ENCODE peak calls at places on chromosome 13, in four cellular contexts. A is PC-3, P is uterus, K is fibroblast of mammary gland. R is an unnamed sample.

GRCh38 chr13:29922896-29923295 is 72.5 kb upstream of the UBL3 start:
- DNase-seq in A (peak), P (no peak), K (peak), R (peak)

GRCh38 chr13:80962855-80963254 is 621.9 kb upstream of the SPRY2 start:
- DNase-seq in A (peak), P (no peak), K (peak), R (no peak)

GRCh38 chr13:90824027-90824426 is 523.5 kb upstream of the MIR17HG start:
- DNase-seq in A (no peak), P (no peak), K (no peak), R (no peak)

GRCh38 chr13:50033696-50034095 is 18.5 kb downstream of the KCNRG start:
- DNase-seq in A (no peak), P (no peak), K (peak), R (peak)

GRCh38 chr13:112244495-112245177 is 131.5 kb upstream of the SPACA7 start:
- DNase-seq in A (no peak), P (no peak), K (no peak), R (no peak)

GRCh38 chr13:111919286-111919685 is 147.7 kb upstream of the SOX1 start:
- DNase-seq in A (no peak), P (no peak), K (no peak), R (no peak)

GRCh38 chr13:94263038-94263437 is 216.4 kb downstream of the DCT start:
- DNase-seq in A (no peak), P (no peak), K (no peak), R (no peak)

GRCh38 chr13:49454388-49455015 is 10.4 kb downstream of the SETDB2 start:
- DNase-seq in A (no peak), P (no peak), K (peak), R (peak)

GRCh38 chr13:51523082-51523518 is 61.2 kb upstream of the WDFY2 start:
- DNase-seq in A (peak), P (peak), K (peak), R (peak)

GRCh38 chr13:30998548-30999140 is 66.2 kb downstream of the TEX26 start:
- DNase-seq in A (no peak), P (no peak), K (peak), R (peak)

GRCh38 chr13:47598340-47598911 is 402.6 kb downstream of the SUCLA2 start:
- DNase-seq in A (peak), P (no peak), K (peak), R (peak)

GRCh38 chr13:76637651-76638111 is 248.5 kb downstream of the KCTD12 start:
- DNase-seq in A (no peak), P (no peak), K (peak), R (peak)

GRCh38 chr13:30561506-30561905 is 56.2 kb upstream of the USPL1 start:
- DNase-seq in A (no peak), P (no peak), K (peak), R (peak)

GRCh38 chr13:50390503-50391248 is 375.4 kb downstream of the KCNRG start:
- DNase-seq in A (no peak), P (no peak), K (no peak), R (no peak)

GRCh38 chr13:77207943-77208342 is 119.0 kb downstream of the MYCBP2 start:
- DNase-seq in A (peak), P (no peak), K (peak), R (peak)

GRCh38 chr13:38223093-38223492 is 126.6 kb upstream of the UFM1 start:
- DNase-seq in A (peak), P (no peak), K (peak), R (peak)

GRCh38 chr13:73914119-73914518 is 220.1 kb downstream of the KLF12 start:
- DNase-seq in A (no peak), P (no peak), K (peak), R (peak)

GRCh38 chr13:32261567-32261966 is 53.6 kb downstream of the ZAR1L start:
- DNase-seq in A (peak), P (peak), K (peak), R (peak)

GRCh38 chr13:45472171-45472705 is 7.5 kb downstream of the COG3 start:
- DNase-seq in A (peak), P (no peak), K (peak), R (no peak)

GRCh38 chr13:73403362-73404150 is 344.8 kb downstream of the KLF5 start:
- DNase-seq in A (peak), P (no peak), K (no peak), R (peak)

GRCh38 chr13:75558130-75558840 is 8.7 kb downstream of the UCHL3 start:
- DNase-seq in A (no peak), P (no peak), K (no peak), R (no peak)

GRCh38 chr13:108383676-108384075 is 114.2 kb downstream of the TNFSF13B start:
- DNase-seq in A (no peak), P (no peak), K (no peak), R (no peak)

GRCh38 chr13:112067121-112067741 is at the start of gene SOX1:
- DNase-seq in A (no peak), P (no peak), K (no peak), R (no peak)

GRCh38 chr13:19633340-19634128 is at the start of gene MPHOSPH8:
- DNase-seq in A (peak), P (peak), K (peak), R (peak)

GRCh38 chr13:46179576-46180368 is 2.2 kb downstream of the LCP1 start:
- DNase-seq in A (no peak), P (no peak), K (no peak), R (no peak)

DNA sequence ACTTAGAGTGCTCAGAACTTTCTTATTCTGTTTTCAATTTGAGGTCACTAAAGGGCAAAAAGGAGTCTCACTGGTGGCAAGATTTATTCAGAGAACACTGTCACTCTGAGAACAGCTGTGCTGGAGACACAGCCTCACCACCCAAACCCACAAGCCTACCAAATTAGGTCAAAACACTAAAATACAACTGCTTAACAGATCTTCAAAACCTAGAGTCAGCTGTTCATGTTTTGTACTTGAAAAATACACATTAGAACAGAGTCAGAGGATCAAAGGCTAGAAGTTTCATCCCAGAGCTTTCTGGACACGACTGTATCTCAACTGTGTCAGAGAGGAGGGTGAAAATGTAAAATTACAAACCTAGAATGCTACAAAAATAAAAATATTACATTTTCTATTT is 89.3 kb downstream of the MIPEP start:
- DNase-seq in A (no peak), P (no peak), K (peak), R (peak)
- H3K4me3 ChIP-seq in A (no peak), P (no peak), K (no peak), R (no peak)

GRCh38 chr13:42814868-42815267 is 33.5 kb downstream of the FAM216B start:
- DNase-seq in A (peak), P (no peak), K (peak), R (peak)

GRCh38 chr13:42820450-42820849 is 39.1 kb downstream of the FAM216B start:
- DNase-seq in A (no peak), P (no peak), K (peak), R (no peak)

GRCh38 chr13:42815686-42816085 is 34.3 kb downstream of the FAM216B start:
- DNase-seq in A (no peak), P (no peak), K (peak), R (peak)

GRCh38 chr13:42819712-42820111 is 38.3 kb downstream of the FAM216B start:
- DNase-seq in A (no peak), P (no peak), K (peak), R (no peak)

DNA sequence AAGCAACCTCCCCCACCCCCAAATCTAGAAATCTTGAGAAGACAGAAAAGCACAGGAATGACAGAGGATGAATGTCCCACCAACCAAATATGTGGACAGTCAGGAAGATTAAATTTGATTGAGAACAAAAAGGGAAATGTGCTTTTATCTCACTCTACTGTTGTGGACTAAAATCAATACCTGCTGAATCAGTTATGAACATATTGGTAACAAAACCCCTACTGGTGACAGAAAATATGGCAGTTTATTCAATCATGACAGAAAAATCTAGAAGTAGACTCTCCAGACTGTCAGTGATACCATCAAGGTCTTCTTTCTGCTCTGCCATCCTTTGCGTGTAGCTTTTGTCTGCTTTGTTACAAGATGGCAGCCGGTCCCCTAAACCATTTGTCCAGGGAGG is 35.2 kb downstream of the FAM216B start:
- DNase-seq in A (no peak), P (no peak), K (no peak), R (no peak)
- TF ChIP-seq CTCF in A (peak), P (no peak), K (peak), R (peak)

GRCh38 chr13:113364933-113365371 is 1.0 kb upstream of the GRTP1 start:
- DNase-seq in A (no peak), P (peak), K (no peak), R (no peak)

GRCh38 chr13:113365551-113365971 is 1.6 kb upstream of the GRTP1 start:
- DNase-seq in A (no peak), P (no peak), K (no peak), R (no peak)

GRCh38 chr13:113367020-113367560 is 3.2 kb upstream of the GRTP1 start:
- DNase-seq in A (no peak), P (no peak), K (no peak), R (no peak)

GRCh38 chr13:113366031-113366588 is 2.2 kb upstream of the GRTP1 start:
- DNase-seq in A (no peak), P (peak), K (no peak), R (no peak)

DNA sequence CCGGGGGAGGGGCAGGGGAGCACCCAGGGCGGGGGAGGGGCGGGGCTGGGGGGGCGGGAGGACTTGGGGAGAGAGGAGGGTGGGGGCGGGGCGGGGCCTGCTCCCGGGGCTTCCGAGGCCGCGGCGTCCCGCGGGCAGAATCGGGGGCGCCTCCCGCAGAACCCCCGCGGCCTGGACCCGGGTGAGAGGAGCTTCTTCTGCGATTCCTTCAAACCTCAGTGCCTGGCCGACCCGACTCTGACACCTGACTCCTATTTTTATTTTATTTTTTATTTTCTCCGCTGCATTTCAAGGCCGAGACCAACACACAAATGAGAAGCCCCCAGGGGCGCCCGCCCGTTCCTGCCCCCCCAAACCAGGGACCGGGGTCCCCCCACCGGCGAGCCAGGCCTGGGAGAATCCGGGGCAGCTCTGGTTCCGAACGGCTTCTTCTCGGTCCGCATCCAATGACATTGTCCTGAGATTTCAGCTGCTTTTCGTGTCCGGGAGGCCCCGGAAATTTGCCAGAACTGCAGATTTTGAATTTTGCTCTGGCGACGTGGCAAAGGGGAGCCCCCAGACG is 522 bp upstream of the GRTP1 start:
- DNase-seq in A (no peak), P (peak), K (no peak), R (no peak)
- H3K4me3 ChIP-seq in A (no peak), P (peak), K (peak), R (peak)

GRCh38 chr13:34627905-34628682 is 314.0 kb upstream of the NBEA start:
- DNase-seq in A (no peak), P (no peak), K (no peak), R (no peak)
- TF ChIP-seq CTCF in A (no peak), P (no peak), K (no peak), R (no peak)

R was measured in AG10803.